ENCODE peak calls at places on chromosomes 6 and 20, in five cellular contexts. One of them, this sample, is unnamed.

GRCh38 chr6:142763205-142763604 is 181.8 kb downstream of the HIVEP2 start:
- DNase-seq in mesenchymal stem cell: no peak
- DNase-seq in neuronal stem cell: no peak
- DNase-seq in trophoblast cell: peak
- DNase-seq in H1: no peak
- DNase-seq in this sample: peak

GRCh38 chr6:112934433-112935327 is 587.5 kb downstream of the RFPL4B start:
- DNase-seq in trophoblast cell: no peak
- DNase-seq in neuronal stem cell: no peak
- DNase-seq in H1: no peak
- DNase-seq in mesenchymal stem cell: no peak
- DNase-seq in this sample: no peak

GRCh38 chr20:50513169-50514034 is 3.2 kb downstream of the PTPN1 start:
- DNase-seq in neuronal stem cell: no peak
- DNase-seq in trophoblast cell: no peak
- DNase-seq in H1: no peak
- DNase-seq in mesenchymal stem cell: peak
- DNase-seq in this sample: peak

GRCh38 chr20:36830791-36831691 is 44.9 kb upstream of the TLDC2 start:
- DNase-seq in mesenchymal stem cell: no peak
- DNase-seq in neuronal stem cell: no peak
- DNase-seq in H1: no peak
- DNase-seq in trophoblast cell: no peak
- DNase-seq in this sample: peak

GRCh38 chr20:64161595-64162238 is 2.5 kb upstream of the MYT1 start:
- DNase-seq in mesenchymal stem cell: peak
- DNase-seq in H1: peak
- DNase-seq in trophoblast cell: peak
- DNase-seq in neuronal stem cell: peak
- DNase-seq in this sample: peak

GRCh38 chr6:37481793-37482192 is 17.9 kb downstream of the CCDC167 start:
- DNase-seq in mesenchymal stem cell: no peak
- DNase-seq in neuronal stem cell: no peak
- DNase-seq in trophoblast cell: no peak
- DNase-seq in H1: no peak
- DNase-seq in this sample: no peak

GRCh38 chr20:6492396-6493055 is 275.0 kb upstream of the BMP2 start:
- DNase-seq in mesenchymal stem cell: peak
- DNase-seq in trophoblast cell: no peak
- DNase-seq in H1: no peak
- DNase-seq in neuronal stem cell: peak
- DNase-seq in this sample: peak

GRCh38 chr6:38774933-38775707 is 60.0 kb downstream of the DNAH8 start:
- DNase-seq in H1: no peak
- DNase-seq in mesenchymal stem cell: no peak
- DNase-seq in neuronal stem cell: no peak
- DNase-seq in trophoblast cell: no peak
- DNase-seq in this sample: no peak

DNA sequence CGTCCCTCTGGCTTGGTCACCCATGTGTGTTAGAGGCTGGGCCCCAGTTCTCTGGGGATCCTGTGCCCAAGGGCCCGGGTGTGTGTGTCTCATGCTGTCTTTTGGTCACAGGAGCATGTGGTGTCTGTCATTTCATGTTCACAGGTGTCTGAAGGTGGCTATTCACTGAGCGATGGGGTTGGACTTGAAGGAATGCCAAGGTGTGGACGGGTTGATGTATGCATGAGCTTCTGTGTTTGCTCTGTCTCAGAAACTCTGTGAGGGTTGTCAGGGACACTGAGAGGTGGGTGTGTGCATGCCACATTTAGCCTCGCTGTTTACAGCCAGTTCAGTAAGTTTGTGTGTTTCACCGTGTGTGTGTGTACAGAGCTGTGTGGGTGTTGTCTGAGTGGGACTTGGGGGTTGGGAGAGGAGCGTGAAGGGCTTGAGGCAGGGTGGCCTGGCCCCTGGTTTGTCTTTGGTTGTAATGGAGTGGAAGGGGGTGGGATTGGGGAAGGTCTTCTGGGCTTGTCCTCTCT is 1.2 kb downstream of the DDR1 start:
- DNase-seq in trophoblast cell: no peak
- DNase-seq in neuronal stem cell: peak
- DNase-seq in mesenchymal stem cell: peak
- DNase-seq in H1: no peak
- DNase-seq in this sample: peak
- H3K14ac ChIP-seq in trophoblast cell: peak
- H3K14ac ChIP-seq in neuronal stem cell: peak
- H3K14ac ChIP-seq in mesenchymal stem cell: no peak
- H3K14ac ChIP-seq in H1: peak
- H3K14ac ChIP-seq in this sample: peak

GRCh38 chr6:148758492-148758891 is 11.7 kb downstream of the UST start:
- DNase-seq in H1: no peak
- DNase-seq in mesenchymal stem cell: no peak
- DNase-seq in neuronal stem cell: no peak
- DNase-seq in trophoblast cell: no peak
- DNase-seq in this sample: no peak
- H3K4me3 ChIP-seq in H1: no peak
- H3K4me3 ChIP-seq in mesenchymal stem cell: no peak
- H3K4me3 ChIP-seq in neuronal stem cell: no peak
- H3K4me3 ChIP-seq in trophoblast cell: no peak
- H3K4me3 ChIP-seq in this sample: no peak

GRCh38 chr6:170008386-170008785 is 257.0 kb downstream of the ERMARD start:
- DNase-seq in neuronal stem cell: no peak
- DNase-seq in mesenchymal stem cell: no peak
- DNase-seq in H1: no peak
- DNase-seq in trophoblast cell: no peak
- DNase-seq in this sample: no peak
- H3K14ac ChIP-seq in neuronal stem cell: peak
- H3K14ac ChIP-seq in mesenchymal stem cell: no peak
- H3K14ac ChIP-seq in H1: no peak
- H3K14ac ChIP-seq in trophoblast cell: peak
- H3K14ac ChIP-seq in this sample: no peak

GRCh38 chr20:9161308-9161707 is 92.4 kb downstream of the PLCB4 start:
- DNase-seq in mesenchymal stem cell: no peak
- DNase-seq in trophoblast cell: no peak
- DNase-seq in H1: no peak
- DNase-seq in neuronal stem cell: no peak
- DNase-seq in this sample: no peak

GRCh38 chr20:9163995-9164394 is 95.1 kb downstream of the PLCB4 start:
- DNase-seq in trophoblast cell: no peak
- DNase-seq in mesenchymal stem cell: no peak
- DNase-seq in neuronal stem cell: no peak
- DNase-seq in H1: no peak
- DNase-seq in this sample: no peak

GRCh38 chr20:9169409-9169808 is 100.5 kb downstream of the PLCB4 start:
- DNase-seq in trophoblast cell: no peak
- DNase-seq in H1: no peak
- DNase-seq in mesenchymal stem cell: no peak
- DNase-seq in neuronal stem cell: no peak
- DNase-seq in this sample: no peak

GRCh38 chr20:9160760-9161159 is 91.9 kb downstream of the PLCB4 start:
- DNase-seq in neuronal stem cell: no peak
- DNase-seq in mesenchymal stem cell: peak
- DNase-seq in H1: no peak
- DNase-seq in trophoblast cell: no peak
- DNase-seq in this sample: no peak

DNA sequence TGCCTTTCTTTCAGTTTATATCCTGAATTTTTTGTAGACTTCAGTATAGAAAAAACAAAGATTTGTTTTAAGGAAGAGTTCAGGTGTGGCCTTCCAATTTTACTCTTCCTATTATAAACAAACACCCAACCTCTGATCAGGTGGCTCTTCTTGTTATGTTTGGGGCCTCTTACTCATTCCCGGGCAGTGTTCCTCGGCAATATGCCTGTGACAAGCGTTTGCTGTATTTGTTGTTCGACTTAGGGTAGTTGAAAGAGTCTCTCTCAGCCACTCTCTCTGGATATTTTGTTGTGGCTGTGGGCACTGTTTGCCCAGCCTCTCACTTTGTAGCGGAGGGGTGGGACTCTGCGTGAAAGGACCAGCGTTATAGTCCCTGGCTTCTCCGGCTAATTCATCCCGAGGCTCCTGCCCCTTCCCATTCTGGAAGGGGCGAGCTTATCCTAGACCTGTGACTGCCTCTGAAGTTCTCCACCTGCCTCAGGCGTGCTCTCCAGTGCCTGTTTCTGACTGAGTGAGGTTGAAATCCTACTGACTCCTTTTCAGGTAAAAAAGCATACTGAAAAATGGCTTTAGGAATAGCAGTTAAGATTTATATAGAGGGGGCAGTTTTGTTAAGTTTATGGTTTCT is 97.4 kb downstream of the PLCB4 start:
- DNase-seq in neuronal stem cell: no peak
- DNase-seq in trophoblast cell: no peak
- DNase-seq in H1: no peak
- DNase-seq in mesenchymal stem cell: no peak
- DNase-seq in this sample: no peak
- H3K4me3 ChIP-seq in neuronal stem cell: no peak
- H3K4me3 ChIP-seq in trophoblast cell: no peak
- H3K4me3 ChIP-seq in H1: no peak
- H3K4me3 ChIP-seq in mesenchymal stem cell: no peak
- H3K4me3 ChIP-seq in this sample: no peak

GRCh38 chr6:35487653-35488516 is 9.0 kb downstream of the TEAD3 start:
- DNase-seq in neuronal stem cell: no peak
- DNase-seq in trophoblast cell: peak
- DNase-seq in H1: no peak
- DNase-seq in mesenchymal stem cell: no peak
- DNase-seq in this sample: peak
- H3K14ac ChIP-seq in neuronal stem cell: no peak
- H3K14ac ChIP-seq in trophoblast cell: peak
- H3K14ac ChIP-seq in H1: no peak
- H3K14ac ChIP-seq in mesenchymal stem cell: no peak
- H3K14ac ChIP-seq in this sample: peak